ENCODE peak calls at places on chromosomes 3 and 15, in five cellular contexts. One of them, this sample, is unnamed.
A peak's percentile ranks its signal among the peaks of the same experiment; 100 is the strongest.

GRCh38 chr3:69161587-69162196 is 39.3 kb upstream of the LMOD3 start:
- DNase-seq in ovary: no peak
- DNase-seq in GM12865: peak; percentile 65
- DNase-seq in adrenal gland: peak; percentile 30
- DNase-seq in GM06990: peak; percentile 13
- DNase-seq in this sample: no peak

GRCh38 chr3:170566413-170566812 is 19.5 kb downstream of the SLC7A14 start:
- DNase-seq in GM06990: no peak
- DNase-seq in ovary: no peak
- DNase-seq in GM12865: no peak
- DNase-seq in adrenal gland: no peak
- DNase-seq in this sample: no peak

GRCh38 chr3:20051123-20051806 is 11.0 kb downstream of the KAT2B start:
- DNase-seq in GM12865: no peak
- DNase-seq in ovary: no peak
- DNase-seq in GM06990: no peak
- DNase-seq in adrenal gland: no peak
- DNase-seq in this sample: no peak

GRCh38 chr3:16319307-16319706 is 54.3 kb downstream of the OXNAD1 start:
- DNase-seq in ovary: no peak
- DNase-seq in GM06990: no peak
- DNase-seq in adrenal gland: no peak
- DNase-seq in GM12865: peak; percentile 70
- DNase-seq in this sample: no peak

GRCh38 chr3:138114988-138115971 is at the start of gene DZIP1L:
- DNase-seq in GM12865: peak; percentile 43
- DNase-seq in GM06990: peak; percentile 46
- DNase-seq in adrenal gland: peak; percentile 61
- DNase-seq in ovary: peak; percentile 82
- DNase-seq in this sample: no peak

GRCh38 chr3:185959609-185960517 is 22.0 kb upstream of the TRA2B start:
- DNase-seq in GM06990: no peak
- DNase-seq in GM12865: no peak
- DNase-seq in ovary: no peak
- DNase-seq in adrenal gland: peak; percentile 67
- DNase-seq in this sample: no peak

GRCh38 chr3:86973440-86973839 is 17.5 kb downstream of the VGLL3 start:
- DNase-seq in ovary: no peak
- DNase-seq in GM06990: no peak
- DNase-seq in adrenal gland: no peak
- DNase-seq in GM12865: no peak
- DNase-seq in this sample: no peak

GRCh38 chr3:130517541-130517940 is 564 bp downstream of the COL6A6 start:
- DNase-seq in adrenal gland: no peak
- DNase-seq in GM06990: no peak
- DNase-seq in ovary: no peak
- DNase-seq in GM12865: no peak
- DNase-seq in this sample: no peak

GRCh38 chr15:51223771-51224229 is 114.6 kb downstream of the CYP19A1 start:
- DNase-seq in adrenal gland: no peak
- DNase-seq in ovary: no peak
- DNase-seq in GM12865: peak; percentile 25
- DNase-seq in GM06990: no peak
- DNase-seq in this sample: no peak

DNA sequence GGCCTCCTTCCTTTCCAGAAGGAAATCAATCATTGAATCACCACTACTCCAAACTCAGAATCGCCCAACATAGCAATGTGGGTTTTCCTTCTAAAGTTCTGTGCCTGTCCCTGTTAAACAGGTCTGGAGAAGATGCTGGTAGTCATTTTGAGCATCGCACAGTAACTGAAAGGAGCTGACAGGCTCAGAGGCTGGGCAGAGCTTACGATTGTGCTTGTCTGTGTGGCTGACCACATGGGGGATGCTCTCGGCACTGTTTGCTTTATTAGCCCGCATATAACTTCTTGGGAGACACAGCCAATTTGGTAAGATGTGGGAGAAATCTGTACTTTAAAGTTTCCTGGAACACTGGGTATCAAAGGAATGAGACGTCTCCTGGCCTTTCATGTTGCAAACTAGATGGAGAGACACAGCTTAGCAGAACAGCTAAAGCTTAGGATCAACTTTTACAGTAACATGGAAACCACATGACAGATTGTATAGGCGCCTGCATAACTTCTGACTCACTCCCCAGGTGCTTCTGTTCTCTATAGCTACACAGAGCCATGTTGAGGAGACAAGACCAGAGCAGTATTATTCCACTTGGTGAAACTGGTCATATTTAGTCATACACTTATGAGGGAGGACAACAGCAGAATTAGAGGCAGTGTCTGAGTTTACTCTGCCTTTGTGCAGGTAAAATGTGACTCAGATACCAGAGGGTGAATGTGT is 374.1 kb downstream of the RORA start:
- DNase-seq in GM06990: no peak
- DNase-seq in adrenal gland: no peak
- DNase-seq in ovary: no peak
- DNase-seq in GM12865: peak; percentile 15
- DNase-seq in this sample: no peak
- H3K4me3 ChIP-seq in GM06990: no peak overlapping the region
- H3K4me3 ChIP-seq in adrenal gland: no peak overlapping the region
- H3K4me3 ChIP-seq in ovary: no peak overlapping the region
- H3K4me3 ChIP-seq in GM12865: no peak overlapping the region
- H3K4me3 ChIP-seq in this sample: no peak overlapping the region

GRCh38 chr3:189629803-189630455 is 1.3 kb upstream of the TP63 start:
- DNase-seq in ovary: no peak
- DNase-seq in GM12865: peak; percentile 33
- DNase-seq in GM06990: peak; percentile 38
- DNase-seq in adrenal gland: no peak
- DNase-seq in this sample: no peak

GRCh38 chr3:189631373-189631408 is at the start of gene TP63:
- DNase-seq in ovary: no peak
- DNase-seq in GM12865: no peak
- DNase-seq in GM06990: no peak
- DNase-seq in adrenal gland: no peak
- DNase-seq in this sample: no peak

GRCh38 chr3:189632238-189632637 is 1.0 kb downstream of the TP63 start:
- DNase-seq in GM06990: no peak
- DNase-seq in GM12865: peak; percentile 33
- DNase-seq in ovary: no peak
- DNase-seq in adrenal gland: no peak
- DNase-seq in this sample: no peak

GRCh38 chr3:189631409-189631808 is 220 bp downstream of the TP63 start:
- DNase-seq in adrenal gland: no peak
- DNase-seq in GM12865: no peak
- DNase-seq in ovary: no peak
- DNase-seq in GM06990: no peak
- DNase-seq in this sample: no peak

DNA sequence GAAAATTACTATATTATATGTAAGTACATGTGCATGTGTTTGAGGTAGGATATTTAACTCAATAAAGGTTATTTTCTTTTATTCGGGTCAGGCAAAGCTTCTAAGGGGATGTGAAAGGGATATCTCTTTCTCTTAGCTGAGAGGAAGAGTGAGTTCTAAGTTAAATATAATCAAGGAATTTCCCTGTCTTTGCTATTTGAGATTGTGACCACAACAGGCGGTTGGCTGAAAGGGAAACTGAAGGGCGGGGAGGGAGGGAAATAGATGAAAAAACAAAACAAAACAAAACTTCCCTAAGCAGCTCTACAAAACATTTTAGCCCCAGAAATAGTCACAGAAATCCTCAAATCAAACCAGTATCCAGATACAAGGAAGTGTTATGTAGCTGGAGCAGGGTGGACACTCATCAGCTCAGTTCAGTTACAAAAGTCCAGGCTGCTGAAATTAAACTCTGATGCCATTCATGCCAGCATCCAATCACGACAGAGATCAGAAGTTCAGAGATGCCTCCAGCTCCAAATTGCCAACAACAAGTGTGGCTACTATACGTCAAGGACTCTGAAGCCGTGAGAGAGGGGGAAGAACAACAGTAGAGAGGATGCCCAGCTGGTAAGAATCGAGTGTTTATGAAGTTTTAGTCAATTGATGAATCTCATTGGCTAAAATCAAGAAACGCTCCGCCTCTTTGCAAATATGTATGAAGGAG is 369 bp upstream of the TP63 start:
- DNase-seq in GM12865: peak; percentile 77
- DNase-seq in GM06990: peak; percentile 41
- DNase-seq in ovary: no peak
- DNase-seq in adrenal gland: no peak
- DNase-seq in this sample: no peak
- H3K4me3 ChIP-seq in GM12865: peak overlapping the region; percentile 36
- H3K4me3 ChIP-seq in GM06990: peak overlapping the region; percentile 66
- H3K4me3 ChIP-seq in ovary: no peak overlapping the region
- H3K4me3 ChIP-seq in adrenal gland: no peak overlapping the region
- H3K4me3 ChIP-seq in this sample: peak overlapping the region; percentile 16

GRCh38 chr15:50190166-50190570 is 8.2 kb downstream of the SLC27A2 start:
- DNase-seq in ovary: no peak
- DNase-seq in GM12865: no peak
- DNase-seq in adrenal gland: no peak
- DNase-seq in GM06990: no peak
- DNase-seq in this sample: no peak

GRCh38 chr15:50187525-50187924 is 5.5 kb downstream of the SLC27A2 start:
- DNase-seq in GM06990: no peak
- DNase-seq in adrenal gland: no peak
- DNase-seq in GM12865: no peak
- DNase-seq in ovary: no peak
- DNase-seq in this sample: no peak

GRCh38 chr15:50187997-50188396 is 6.0 kb downstream of the SLC27A2 start:
- DNase-seq in adrenal gland: no peak
- DNase-seq in GM12865: no peak
- DNase-seq in GM06990: no peak
- DNase-seq in ovary: no peak
- DNase-seq in this sample: no peak

GRCh38 chr15:50190723-50191122 is 8.7 kb downstream of the SLC27A2 start:
- DNase-seq in adrenal gland: no peak
- DNase-seq in ovary: no peak
- DNase-seq in GM12865: no peak
- DNase-seq in GM06990: no peak
- DNase-seq in this sample: no peak

GRCh38 chr15:50189630-50190029 is 7.6 kb downstream of the SLC27A2 start:
- DNase-seq in ovary: no peak
- DNase-seq in adrenal gland: no peak
- DNase-seq in GM06990: no peak
- DNase-seq in GM12865: no peak
- DNase-seq in this sample: no peak
- H3K4me3 ChIP-seq in ovary: no peak overlapping the region
- H3K4me3 ChIP-seq in adrenal gland: no peak overlapping the region
- H3K4me3 ChIP-seq in GM06990: no peak overlapping the region
- H3K4me3 ChIP-seq in GM12865: no peak overlapping the region
- H3K4me3 ChIP-seq in this sample: no peak overlapping the region

GRCh38 chr3:70823622-70824021 is 511.2 kb upstream of the MDFIC2 start:
- DNase-seq in GM12865: no peak
- DNase-seq in GM06990: no peak
- DNase-seq in ovary: no peak
- DNase-seq in adrenal gland: no peak
- DNase-seq in this sample: no peak
- H3K4me3 ChIP-seq in GM12865: no peak overlapping the region
- H3K4me3 ChIP-seq in GM06990: no peak overlapping the region
- H3K4me3 ChIP-seq in ovary: no peak overlapping the region
- H3K4me3 ChIP-seq in adrenal gland: no peak overlapping the region
- H3K4me3 ChIP-seq in this sample: no peak overlapping the region

DNA sequence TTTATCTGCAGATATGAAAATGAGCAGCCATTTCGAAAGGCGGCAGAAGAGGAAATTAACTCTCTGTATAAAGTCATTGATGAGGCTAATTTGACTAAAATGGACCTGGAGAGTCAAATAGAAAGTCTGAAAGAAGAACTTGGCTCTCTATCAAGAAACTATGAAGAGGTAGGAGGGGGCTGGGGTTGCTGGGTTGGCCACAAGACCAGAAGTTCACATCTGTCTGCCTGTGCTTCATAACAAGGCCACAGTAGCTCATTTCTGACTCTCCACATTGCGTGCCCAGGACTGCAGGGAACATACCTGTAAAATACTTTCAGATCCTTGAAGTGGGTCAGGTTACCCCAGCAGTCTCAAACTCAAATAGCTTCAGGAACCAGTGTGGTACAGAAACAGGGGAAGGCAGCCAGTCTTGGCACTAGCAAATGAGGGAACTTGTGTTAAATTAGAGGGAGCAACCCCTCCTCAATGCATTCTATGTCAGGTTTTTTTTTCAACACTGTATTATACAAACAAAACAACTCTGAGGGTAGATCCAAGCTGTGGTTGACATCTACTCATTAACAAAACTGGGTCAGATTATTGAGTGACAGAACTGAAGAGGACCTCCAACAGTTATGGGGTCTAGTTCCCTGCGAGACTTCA is 48.7 kb downstream of the BFSP2 start:
- DNase-seq in GM12865: peak; percentile 97
- DNase-seq in GM06990: peak; percentile 85
- DNase-seq in adrenal gland: no peak
- DNase-seq in ovary: no peak
- DNase-seq in this sample: no peak
- H3K4me3 ChIP-seq in GM12865: peak overlapping the region; percentile 22
- H3K4me3 ChIP-seq in GM06990: no peak overlapping the region
- H3K4me3 ChIP-seq in adrenal gland: no peak overlapping the region
- H3K4me3 ChIP-seq in ovary: no peak overlapping the region
- H3K4me3 ChIP-seq in this sample: no peak overlapping the region

DNA sequence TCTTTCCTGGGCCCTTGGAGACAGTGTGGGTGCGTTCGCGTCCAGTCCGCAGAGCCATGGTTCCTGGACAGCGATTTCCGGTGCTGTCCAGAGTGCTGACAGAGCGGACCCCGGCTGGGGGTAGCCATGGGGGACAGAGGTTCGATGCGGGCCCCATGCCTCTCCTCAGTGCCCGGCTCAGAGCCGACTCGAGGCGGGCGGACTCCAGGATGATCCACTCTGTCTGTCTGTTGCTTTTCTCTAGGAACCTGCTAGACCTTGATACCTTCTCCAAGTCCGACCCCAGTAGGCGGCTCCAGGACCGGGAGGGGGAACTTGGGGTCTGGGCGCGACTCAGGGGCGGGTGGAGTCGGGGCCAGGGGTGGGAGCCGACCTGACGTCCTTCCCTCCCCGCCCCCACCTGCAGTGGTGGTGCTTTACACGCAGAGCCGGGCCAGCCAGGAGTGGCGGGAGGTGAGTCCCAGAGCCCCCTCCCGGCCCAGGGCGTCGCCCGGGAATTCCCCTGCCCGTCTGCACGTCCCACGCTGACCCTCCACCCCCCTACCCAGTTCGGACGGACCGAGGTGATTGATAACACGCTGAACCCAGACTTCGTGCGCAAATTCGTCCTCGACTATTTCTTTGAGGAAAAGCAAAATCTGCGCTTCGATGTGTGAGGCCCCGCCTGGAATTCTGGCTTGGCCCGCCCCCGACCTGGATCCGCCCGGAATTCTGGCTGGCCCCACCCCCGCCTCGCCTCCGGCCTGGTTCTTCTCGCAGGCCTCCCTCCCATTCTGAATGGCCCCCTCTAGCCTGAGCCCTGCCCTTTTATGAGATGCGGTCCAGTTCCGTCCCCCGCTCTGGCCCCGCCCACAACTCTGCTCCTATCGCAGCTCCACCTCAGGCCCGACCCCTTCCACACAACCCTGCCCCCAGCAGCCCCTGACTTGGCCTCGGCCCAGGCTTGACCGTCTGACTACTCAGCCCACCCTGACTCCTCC is 1.0 kb downstream of the CPNE9 start:
- DNase-seq in GM06990: no peak
- DNase-seq in GM12865: no peak
- DNase-seq in ovary: peak; percentile 61
- DNase-seq in adrenal gland: peak; percentile 62
- DNase-seq in this sample: no peak
- H3K4me3 ChIP-seq in GM06990: no peak overlapping the region
- H3K4me3 ChIP-seq in GM12865: no peak overlapping the region
- H3K4me3 ChIP-seq in ovary: no peak overlapping the region
- H3K4me3 ChIP-seq in adrenal gland: peak overlapping the region; percentile 52
- H3K4me3 ChIP-seq in this sample: peak overlapping the region; percentile 40

This sample was measured in esophagus muscularis mucosa.